ENCODE peak calls at places on chromosome 16, in eight cellular contexts. C is GM19239, Z is NCI-H2081, N is foreskin fibroblast, X is left kidney, A is NCI-H510A treated with DMSO at 0.1 percent for 48 hours, F is body of pancreas, M is colonic mucosa. T is an unnamed sample.

GRCh38 chr16:22192261-22193133 is 13.6 kb upstream of the EEF2K start:
- DNase-seq in C (no peak), Z (no peak), N (peak), X (peak), A (peak), F (peak), M (peak), T (peak)

GRCh38 chr16:84741351-84741791 is 41.6 kb downstream of the USP10 start:
- DNase-seq in C (no peak), Z (no peak), N (peak), X (no peak), A (no peak), F (no peak), M (no peak), T (peak)

GRCh38 chr16:47571049-47571448 is 109.9 kb downstream of the PHKB start:
- DNase-seq in C (no peak), Z (no peak), N (no peak), X (no peak), A (no peak), F (no peak), M (no peak), T (no peak)

GRCh38 chr16:74760007-74760767 is 14.4 kb downstream of the FA2H start:
- DNase-seq in C (no peak), Z (no peak), N (peak), X (no peak), A (no peak), F (no peak), M (no peak), T (no peak)

GRCh38 chr16:22848451-22848850 is 34.5 kb downstream of the HS3ST2 start:
- DNase-seq in C (no peak), Z (no peak), N (no peak), X (no peak), A (no peak), F (no peak), M (no peak), T (no peak)

GRCh38 chr16:3468501-3468900 is 25.0 kb downstream of the NAA60 start:
- DNase-seq in C (no peak), Z (no peak), N (no peak), X (peak), A (no peak), F (no peak), M (no peak), T (no peak)

GRCh38 chr16:74522160-74522559 is 84.8 kb downstream of the GLG1 start:
- DNase-seq in C (no peak), Z (no peak), N (no peak), X (no peak), A (no peak), F (no peak), M (no peak), T (no peak)

GRCh38 chr16:78184554-78185183 is 85.2 kb downstream of the WWOX start:
- DNase-seq in C (no peak), Z (peak), N (peak), X (peak), A (peak), F (no peak), M (no peak), T (peak)

GRCh38 chr16:50671644-50672260 is 9.4 kb downstream of the SNX20 start:
- DNase-seq in C (no peak), Z (peak), N (peak), X (no peak), A (no peak), F (no peak), M (peak), T (peak)

GRCh38 chr16:31862761-31863160 is 10.8 kb upstream of the ZNF267 start:
- DNase-seq in C (no peak), Z (no peak), N (no peak), X (no peak), A (no peak), F (no peak), M (no peak), T (no peak)

GRCh38 chr16:8887952-8888560 is 5.9 kb downstream of the LITAFD start:
- DNase-seq in C (no peak), Z (no peak), N (peak), X (peak), A (no peak), F (peak), M (no peak), T (no peak)

GRCh38 chr16:67151431-67152097 is 766 bp upstream of the B3GNT9 start:
- DNase-seq in C (no peak), Z (no peak), N (no peak), X (no peak), A (no peak), F (no peak), M (no peak), T (peak)

GRCh38 chr16:54246454-54246821 is 40.1 kb downstream of the IRX3 start:
- DNase-seq in C (no peak), Z (no peak), N (no peak), X (no peak), A (no peak), F (no peak), M (no peak), T (no peak)

GRCh38 chr16:26856271-26856670 is 210.5 kb upstream of the C16orf82 start:
- DNase-seq in C (no peak), Z (no peak), N (no peak), X (peak), A (no peak), F (no peak), M (no peak), T (no peak)

GRCh38 chr16:89383095-89384003 is 107.0 kb downstream of the ANKRD11 start:
- DNase-seq in C (no peak), Z (no peak), N (peak), X (peak), A (peak), F (peak), M (peak), T (peak)

GRCh38 chr16:54748611-54749190 is 182.0 kb upstream of the IRX5 start:
- DNase-seq in C (no peak), Z (no peak), N (no peak), X (peak), A (peak), F (no peak), M (no peak), T (no peak)

GRCh38 chr16:31535737-31536136 is 8.0 kb downstream of the AHSP start:
- DNase-seq in C (no peak), Z (no peak), N (no peak), X (no peak), A (no peak), F (no peak), M (no peak), T (no peak)